ENCODE peak calls at places on chromosomes 11 and 22, in ten cellular contexts. Q is colonic mucosa; L is cardiac septum; V is activated CD4-positive, CD25-positive, alpha-beta regulatory T cell; B is WERI-Rb-1; T is A549; D is retinal pigment epithelial cell; W is ovary; N is amniotic epithelial cell; G is stromal cell of bone marrow. R is an unnamed sample.

GRCh38 chr11:67285541-67286498 is 3.3 kb upstream of the ANKRD13D start:
- DNase-seq in T (no peak), N (no peak), Q (no peak), W (no peak), D (no peak), V (no peak), B (no peak), L (no peak), G (no peak), R (no peak)

GRCh38 chr11:60937144-60937527 is 12.9 kb downstream of the TMEM132A start:
- DNase-seq in V (no peak), T (no peak), Q (no peak), G (no peak), N (no peak), D (no peak), L (no peak), B (no peak), W (no peak), R (no peak)

GRCh38 chr11:18790820-18791174 is 801 bp downstream of the PTPN5 start:
- DNase-seq in Q (no peak), V (no peak), D (no peak), N (no peak), B (peak), W (no peak), G (no peak), T (no peak), L (no peak), R (no peak)

GRCh38 chr22:44337658-44338004 is 24.9 kb upstream of the SHISAL1 start:
- DNase-seq in D (no peak), B (peak), N (peak), W (peak), Q (no peak), L (peak), T (peak), V (no peak), G (peak), R (no peak)

GRCh38 chr11:75576445-75577049 is 14.5 kb downstream of the SERPINH1 start:
- DNase-seq in G (no peak), W (peak), T (peak), Q (no peak), L (no peak), N (peak), B (no peak), D (no peak), V (no peak), R (no peak)

GRCh38 chr11:133913761-133914160 is 43.0 kb downstream of the IGSF9B start:
- DNase-seq in D (no peak), W (no peak), B (no peak), G (no peak), T (no peak), Q (no peak), L (no peak), N (no peak), V (no peak), R (no peak)

GRCh38 chr22:42268852-42269406 is 1.5 kb downstream of the TCF20 start:
- DNase-seq in L (no peak), D (no peak), G (no peak), T (no peak), N (no peak), W (no peak), V (no peak), Q (no peak), B (no peak), R (no peak)

GRCh38 chr11:71446942-71447688 is 1.1 kb downstream of the DHCR7 start:
- DNase-seq in Q (peak), B (no peak), V (no peak), D (no peak), T (peak), L (peak), G (peak), N (peak), W (no peak), R (peak)

GRCh38 chr11:14373941-14374646 is 15.1 kb upstream of the RRAS2 start:
- DNase-seq in D (no peak), N (peak), B (no peak), W (no peak), L (no peak), T (peak), Q (no peak), G (peak), V (no peak), R (peak)

GRCh38 chr11:47104337-47104950 is 72.2 kb downstream of the ARFGAP2 start:
- DNase-seq in B (no peak), D (no peak), V (no peak), L (no peak), G (no peak), Q (no peak), T (no peak), W (no peak), N (no peak), R (peak)

GRCh38 chr22:45221201-45221600 is 19.5 kb downstream of the KIAA0930 start:
- DNase-seq in V (no peak), Q (no peak), D (no peak), B (no peak), T (no peak), W (no peak), N (no peak), L (no peak), G (no peak), R (no peak)

GRCh38 chr11:73114110-73114834 is 27.8 kb downstream of the FCHSD2 start:
- DNase-seq in G (no peak), N (no peak), T (no peak), W (no peak), V (no peak), D (no peak), L (no peak), B (no peak), Q (no peak), R (no peak)

GRCh38 chr11:93905384-93905783 is 55.0 kb upstream of the VSTM5 start:
- DNase-seq in B (peak), L (no peak), V (no peak), G (peak), D (no peak), T (no peak), W (no peak), Q (no peak), N (peak), R (peak)

GRCh38 chr11:30447246-30447645 is 124.3 kb downstream of the ARL14EP start:
- DNase-seq in D (no peak), G (no peak), W (no peak), V (no peak), Q (no peak), L (no peak), B (no peak), T (no peak), N (no peak), R (no peak)

GRCh38 chr22:38706101-38706884 is 549 bp downstream of the GTPBP1 start:
- DNase-seq in B (peak), T (no peak), V (no peak), D (no peak), Q (peak), W (peak), L (peak), G (no peak), N (peak), R (no peak)

GRCh38 chr11:22479986-22480740 is 142.0 kb downstream of the SLC17A6 start:
- DNase-seq in G (no peak), D (no peak), V (no peak), Q (no peak), N (no peak), W (no peak), L (no peak), T (no peak), B (no peak), R (no peak)

GRCh38 chr11:105177658-105178057 is 38.1 kb upstream of the CARD18 start:
- DNase-seq in G (peak), B (no peak), L (no peak), Q (no peak), V (no peak), D (peak), T (peak), W (no peak), N (peak), R (peak)

GRCh38 chr11:22304337-22304961 is 33.7 kb upstream of the SLC17A6 start:
- DNase-seq in W (no peak), Q (no peak), B (no peak), L (no peak), T (peak), N (peak), V (no peak), G (no peak), D (peak), R (no peak)

GRCh38 chr22:31342389-31343125 is 3.6 kb downstream of the PATZ1 start:
- DNase-seq in B (no peak), G (no peak), W (no peak), N (no peak), L (no peak), T (no peak), V (no peak), D (no peak), Q (peak), R (no peak)

GRCh38 chr11:130478881-130479280 is 30.4 kb downstream of the ADAMTS15 start:
- DNase-seq in T (no peak), N (peak), V (no peak), Q (peak), W (no peak), B (no peak), D (no peak), G (no peak), L (no peak), R (no peak)

GRCh38 chr11:27921472-27921871 is 186.5 kb downstream of the KIF18A start:
- DNase-seq in W (no peak), T (no peak), D (no peak), B (no peak), V (no peak), N (peak), G (no peak), Q (no peak), L (no peak), R (no peak)

GRCh38 chr22:46764779-46765485 is 2.5 kb downstream of the TBC1D22A start:
- DNase-seq in T (no peak), W (no peak), L (peak), V (no peak), D (no peak), G (no peak), B (no peak), Q (no peak), N (no peak), R (no peak)

GRCh38 chr11:79185351-79185750 is 255.5 kb downstream of the TENM4 start:
- DNase-seq in L (no peak), B (no peak), T (no peak), W (no peak), N (no peak), V (no peak), Q (no peak), D (no peak), G (no peak), R (no peak)

GRCh38 chr11:128299132-128299726 is 288.1 kb downstream of the ETS1 start:
- DNase-seq in D (peak), N (peak), T (no peak), G (peak), V (no peak), L (no peak), Q (no peak), W (no peak), B (peak), R (peak)

GRCh38 chr11:2779981-2780849 is 80.4 kb upstream of the KCNQ1OT1 start:
- DNase-seq in T (no peak), B (peak), V (no peak), W (peak), N (peak), D (no peak), Q (peak), G (no peak), L (peak), R (no peak)

GRCh38 chr22:30863161-30863833 is 105.3 kb downstream of the MORC2 start:
- DNase-seq in D (no peak), Q (no peak), W (no peak), T (no peak), L (peak), N (no peak), V (no peak), G (no peak), B (peak), R (no peak)

GRCh38 chr11:76564400-76564799 is 106.1 kb downstream of the LRRC32 start:
- DNase-seq in W (no peak), B (no peak), D (no peak), N (no peak), T (no peak), L (no peak), Q (no peak), G (no peak), V (no peak), R (no peak)

GRCh38 chr22:38317237-38317994 is at the start of gene CSNK1E:
- DNase-seq in N (no peak), L (peak), D (no peak), B (peak), T (peak), G (peak), W (peak), Q (peak), V (peak), R (no peak)

GRCh38 chr22:42577623-42578240 is 24.0 kb downstream of the SERHL2 start:
- DNase-seq in B (no peak), Q (no peak), W (peak), G (no peak), D (no peak), T (no peak), L (no peak), N (no peak), V (no peak), R (no peak)

R was measured in GM04503.